ENCODE peak calls at places on chromosomes 11 and 22, in four cellular contexts. One of them, this sample, is unnamed.

GRCh38 chr11:12125609-12126149 is 15.3 kb downstream of the MICAL2 start:
- DNase-seq in Peyer's patch: no peak
- DNase-seq in ELR: peak
- DNase-seq in NCI-H1105 treated with DMSO at 0.1 percent for 48 hours: no peak
- DNase-seq in this sample: no peak

GRCh38 chr22:40862537-40862936 is 624 bp upstream of the DNAJB7 start:
- DNase-seq in Peyer's patch: no peak
- DNase-seq in NCI-H1105 treated with DMSO at 0.1 percent for 48 hours: no peak
- DNase-seq in ELR: no peak
- DNase-seq in this sample: no peak

GRCh38 chr11:106249857-106250256 is 172.4 kb downstream of the AASDHPPT start:
- DNase-seq in NCI-H1105 treated with DMSO at 0.1 percent for 48 hours: no peak
- DNase-seq in Peyer's patch: no peak
- DNase-seq in ELR: no peak
- DNase-seq in this sample: no peak

GRCh38 chr22:39236321-39237275 is 8.2 kb downstream of the PDGFB start:
- DNase-seq in NCI-H1105 treated with DMSO at 0.1 percent for 48 hours: peak
- DNase-seq in ELR: no peak
- DNase-seq in Peyer's patch: no peak
- DNase-seq in this sample: peak

GRCh38 chr22:22761963-22762772 is 117.8 kb downstream of the GGTLC2 start:
- DNase-seq in Peyer's patch: no peak
- DNase-seq in NCI-H1105 treated with DMSO at 0.1 percent for 48 hours: no peak
- DNase-seq in ELR: no peak
- DNase-seq in this sample: no peak

GRCh38 chr22:20463324-20464095 is 25.9 kb upstream of the SCARF2 start:
- DNase-seq in ELR: no peak
- DNase-seq in NCI-H1105 treated with DMSO at 0.1 percent for 48 hours: no peak
- DNase-seq in Peyer's patch: no peak
- DNase-seq in this sample: peak

GRCh38 chr11:61654397-61654829 is 25.8 kb upstream of the DAGLA start:
- DNase-seq in NCI-H1105 treated with DMSO at 0.1 percent for 48 hours: no peak
- DNase-seq in Peyer's patch: no peak
- DNase-seq in ELR: no peak
- DNase-seq in this sample: no peak

GRCh38 chr11:6418199-6418957 is 516 bp downstream of the APBB1 start:
- DNase-seq in NCI-H1105 treated with DMSO at 0.1 percent for 48 hours: peak
- DNase-seq in ELR: peak
- DNase-seq in Peyer's patch: no peak
- DNase-seq in this sample: no peak

GRCh38 chr11:23903044-23903704 is 593.7 kb upstream of the LUZP2 start:
- DNase-seq in ELR: peak
- DNase-seq in NCI-H1105 treated with DMSO at 0.1 percent for 48 hours: no peak
- DNase-seq in Peyer's patch: no peak
- DNase-seq in this sample: no peak

GRCh38 chr11:117045196-117045595 is 53.0 kb downstream of the SIK3 start:
- DNase-seq in NCI-H1105 treated with DMSO at 0.1 percent for 48 hours: no peak
- DNase-seq in ELR: peak
- DNase-seq in Peyer's patch: no peak
- DNase-seq in this sample: no peak

GRCh38 chr11:87300640-87301381 is 263.1 kb downstream of the TMEM135 start:
- DNase-seq in Peyer's patch: no peak
- DNase-seq in ELR: no peak
- DNase-seq in NCI-H1105 treated with DMSO at 0.1 percent for 48 hours: no peak
- DNase-seq in this sample: peak

GRCh38 chr11:88295028-88295427 is 42.5 kb downstream of the CTSC start:
- DNase-seq in ELR: no peak
- DNase-seq in NCI-H1105 treated with DMSO at 0.1 percent for 48 hours: no peak
- DNase-seq in Peyer's patch: no peak
- DNase-seq in this sample: no peak

GRCh38 chr11:19924321-19925115 is 211.9 kb downstream of the NAV2 start:
- DNase-seq in Peyer's patch: no peak
- DNase-seq in NCI-H1105 treated with DMSO at 0.1 percent for 48 hours: no peak
- DNase-seq in ELR: no peak
- DNase-seq in this sample: no peak

GRCh38 chr11:70854201-70854600 is 398.2 kb downstream of the SHANK2 start:
- DNase-seq in Peyer's patch: no peak
- DNase-seq in ELR: no peak
- DNase-seq in NCI-H1105 treated with DMSO at 0.1 percent for 48 hours: no peak
- DNase-seq in this sample: no peak

GRCh38 chr11:67732045-67732787 is 57.8 kb upstream of the ALDH3B2 start:
- DNase-seq in Peyer's patch: no peak
- DNase-seq in NCI-H1105 treated with DMSO at 0.1 percent for 48 hours: no peak
- DNase-seq in ELR: peak
- DNase-seq in this sample: peak

GRCh38 chr11:104451193-104451592 is 287.2 kb upstream of the PDGFD start:
- DNase-seq in NCI-H1105 treated with DMSO at 0.1 percent for 48 hours: no peak
- DNase-seq in ELR: no peak
- DNase-seq in Peyer's patch: no peak
- DNase-seq in this sample: no peak

GRCh38 chr22:43128116-43128515 is 15.1 kb downstream of the MCAT start:
- DNase-seq in ELR: no peak
- DNase-seq in NCI-H1105 treated with DMSO at 0.1 percent for 48 hours: no peak
- DNase-seq in Peyer's patch: no peak
- DNase-seq in this sample: no peak

GRCh38 chr11:119237515-119237914 is 31.4 kb downstream of the CBL start:
- DNase-seq in NCI-H1105 treated with DMSO at 0.1 percent for 48 hours: no peak
- DNase-seq in ELR: no peak
- DNase-seq in Peyer's patch: no peak
- DNase-seq in this sample: no peak

GRCh38 chr11:131760191-131760951 is 390.0 kb downstream of the NTM start:
- DNase-seq in ELR: peak
- DNase-seq in Peyer's patch: no peak
- DNase-seq in NCI-H1105 treated with DMSO at 0.1 percent for 48 hours: no peak
- DNase-seq in this sample: no peak

GRCh38 chr11:29328961-29329441 is 687.8 kb downstream of the KCNA4 start:
- DNase-seq in ELR: peak
- DNase-seq in Peyer's patch: no peak
- DNase-seq in NCI-H1105 treated with DMSO at 0.1 percent for 48 hours: peak
- DNase-seq in this sample: peak

GRCh38 chr11:119120639-119121007 is 757 bp upstream of the HINFP start:
- DNase-seq in ELR: peak
- DNase-seq in Peyer's patch: no peak
- DNase-seq in NCI-H1105 treated with DMSO at 0.1 percent for 48 hours: peak
- DNase-seq in this sample: peak

GRCh38 chr11:72743321-72744221 is 8.6 kb downstream of the ARAP1 start:
- DNase-seq in ELR: no peak
- DNase-seq in NCI-H1105 treated with DMSO at 0.1 percent for 48 hours: no peak
- DNase-seq in Peyer's patch: no peak
- DNase-seq in this sample: peak

GRCh38 chr22:24440270-24440717 is 12.9 kb downstream of the ADORA2A start:
- DNase-seq in ELR: peak
- DNase-seq in Peyer's patch: no peak
- DNase-seq in NCI-H1105 treated with DMSO at 0.1 percent for 48 hours: no peak
- DNase-seq in this sample: no peak

GRCh38 chr11:107682182-107682971 is 29.5 kb downstream of the SLN start:
- DNase-seq in Peyer's patch: no peak
- DNase-seq in ELR: no peak
- DNase-seq in NCI-H1105 treated with DMSO at 0.1 percent for 48 hours: no peak
- DNase-seq in this sample: no peak

GRCh38 chr11:117443269-117444186 is 115.9 kb downstream of the CEP164 start:
- DNase-seq in ELR: peak
- DNase-seq in NCI-H1105 treated with DMSO at 0.1 percent for 48 hours: peak
- DNase-seq in Peyer's patch: peak
- DNase-seq in this sample: peak

GRCh38 chr11:36240746-36241295 is 48.4 kb downstream of the COMMD9 start:
- DNase-seq in Peyer's patch: no peak
- DNase-seq in NCI-H1105 treated with DMSO at 0.1 percent for 48 hours: no peak
- DNase-seq in ELR: no peak
- DNase-seq in this sample: peak

GRCh38 chr11:113176971-113177370 is 137.4 kb upstream of the TTC12 start:
- DNase-seq in ELR: peak
- DNase-seq in NCI-H1105 treated with DMSO at 0.1 percent for 48 hours: no peak
- DNase-seq in Peyer's patch: no peak
- DNase-seq in this sample: no peak

GRCh38 chr11:42249401-42249800 is 789.9 kb upstream of the LRRC4C start:
- DNase-seq in ELR: no peak
- DNase-seq in NCI-H1105 treated with DMSO at 0.1 percent for 48 hours: no peak
- DNase-seq in Peyer's patch: no peak
- DNase-seq in this sample: no peak

GRCh38 chr22:37401861-37402506 is 25.3 kb downstream of the ELFN2 start:
- DNase-seq in ELR: no peak
- DNase-seq in NCI-H1105 treated with DMSO at 0.1 percent for 48 hours: no peak
- DNase-seq in Peyer's patch: no peak
- DNase-seq in this sample: no peak

GRCh38 chr11:69992943-69993694 is 85.0 kb upstream of the ANO1 start:
- DNase-seq in Peyer's patch: peak
- DNase-seq in ELR: no peak
- DNase-seq in NCI-H1105 treated with DMSO at 0.1 percent for 48 hours: no peak
- DNase-seq in this sample: no peak

GRCh38 chr11:117823941-117824420 is 563 bp downstream of the FXYD2 start:
- DNase-seq in Peyer's patch: peak
- DNase-seq in NCI-H1105 treated with DMSO at 0.1 percent for 48 hours: no peak
- DNase-seq in ELR: no peak
- DNase-seq in this sample: peak

GRCh38 chr22:19599626-19600243 is 75.5 kb upstream of the CLDN5 start:
- DNase-seq in ELR: no peak
- DNase-seq in Peyer's patch: no peak
- DNase-seq in NCI-H1105 treated with DMSO at 0.1 percent for 48 hours: no peak
- DNase-seq in this sample: no peak

GRCh38 chr11:27557223-27557622 is 50.7 kb upstream of the LIN7C start:
- DNase-seq in Peyer's patch: no peak
- DNase-seq in NCI-H1105 treated with DMSO at 0.1 percent for 48 hours: no peak
- DNase-seq in ELR: no peak
- DNase-seq in this sample: no peak

GRCh38 chr11:104812416-104812815 is 85.8 kb downstream of the CASP12 start:
- DNase-seq in NCI-H1105 treated with DMSO at 0.1 percent for 48 hours: no peak
- DNase-seq in ELR: no peak
- DNase-seq in Peyer's patch: no peak
- DNase-seq in this sample: peak

GRCh38 chr11:21988477-21988876 is 204.4 kb upstream of the ANO5 start:
- DNase-seq in Peyer's patch: no peak
- DNase-seq in ELR: no peak
- DNase-seq in NCI-H1105 treated with DMSO at 0.1 percent for 48 hours: peak
- DNase-seq in this sample: no peak